ENCODE peak calls at places on chromosomes 4 and X, in four cellular contexts. One of them, this sample, is unnamed.

GRCh38 chr4:146359771-146360170 is 145.4 kb downstream of the REELD1 start:
- DNase-seq in AG04450: no peak
- DNase-seq in H1: no peak
- DNase-seq in left ventricle myocardium inferior: no peak
- DNase-seq in this sample: no peak

GRCh38 chr4:110119880-110120279 is 78.5 kb downstream of the ELOVL6 start:
- DNase-seq in AG04450: peak
- DNase-seq in H1: no peak
- DNase-seq in left ventricle myocardium inferior: no peak
- DNase-seq in this sample: no peak

GRCh38 chr4:178293601-178294000 is 851.4 kb upstream of the AGA start:
- DNase-seq in AG04450: no peak
- DNase-seq in H1: no peak
- DNase-seq in left ventricle myocardium inferior: no peak
- DNase-seq in this sample: no peak

GRCh38 chr4:85784348-85784747 is 309.4 kb downstream of the ARHGAP24 start:
- DNase-seq in AG04450: no peak
- DNase-seq in H1: no peak
- DNase-seq in left ventricle myocardium inferior: no peak
- DNase-seq in this sample: no peak

GRCh38 chr4:151824647-151825046 is 63.8 kb upstream of the GATB start:
- DNase-seq in AG04450: no peak
- DNase-seq in H1: no peak
- DNase-seq in left ventricle myocardium inferior: no peak
- DNase-seq in this sample: no peak

GRCh38 chrX:76076124-76076523 is 96.7 kb upstream of the PBDC1 start:
- DNase-seq in AG04450: no peak
- DNase-seq in H1: no peak
- DNase-seq in left ventricle myocardium inferior: no peak
- DNase-seq in this sample: no peak

GRCh38 chr4:143185253-143186107 is 763 bp downstream of the USP38 start:
- DNase-seq in AG04450: no peak
- DNase-seq in H1: peak
- DNase-seq in left ventricle myocardium inferior: peak
- DNase-seq in this sample: no peak

GRCh38 chrX:150032742-150033141 is 94.5 kb upstream of the EOLA2 start:
- DNase-seq in AG04450: no peak
- DNase-seq in H1: no peak
- DNase-seq in left ventricle myocardium inferior: no peak
- DNase-seq in this sample: no peak

GRCh38 chrX:46180258-46180687 is 364.9 kb downstream of the ZNF674 start:
- DNase-seq in AG04450: no peak
- DNase-seq in H1: no peak
- DNase-seq in left ventricle myocardium inferior: no peak
- DNase-seq in this sample: peak

GRCh38 chr4:40307627-40308497 is 27.3 kb upstream of the CHRNA9 start:
- DNase-seq in AG04450: no peak
- DNase-seq in H1: no peak
- DNase-seq in left ventricle myocardium inferior: peak
- DNase-seq in this sample: peak

GRCh38 chrX:50988649-50989048 is 78.1 kb downstream of the BMP15 start:
- DNase-seq in AG04450: no peak
- DNase-seq in H1: no peak
- DNase-seq in left ventricle myocardium inferior: no peak
- DNase-seq in this sample: no peak

DNA sequence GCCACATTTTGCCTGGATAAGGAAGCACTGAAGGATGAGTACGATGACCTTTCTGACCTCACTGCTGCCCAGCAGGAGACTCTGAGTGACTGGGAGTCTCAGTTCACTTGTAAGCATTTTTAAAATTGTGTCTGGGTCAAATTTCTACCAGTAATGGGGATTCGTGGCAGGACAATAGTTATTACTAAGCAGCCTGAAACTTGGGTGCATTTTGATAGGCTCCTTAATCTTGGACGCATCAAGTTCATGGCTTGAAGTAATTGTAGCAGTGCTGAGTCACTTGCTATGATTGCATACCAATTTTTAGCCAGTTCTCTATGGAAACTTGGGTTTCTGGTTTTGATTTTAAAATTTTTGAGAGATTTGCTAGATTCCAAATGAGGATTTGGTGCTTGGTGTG is 4.3 kb downstream of the PGRMC1 start:
- DNase-seq in AG04450: no peak
- DNase-seq in H1: no peak
- DNase-seq in left ventricle myocardium inferior: no peak
- DNase-seq in this sample: no peak
- H3K27ac ChIP-seq in AG04450: peak
- H3K27ac ChIP-seq in H1: no peak
- H3K27ac ChIP-seq in left ventricle myocardium inferior: no peak
- H3K27ac ChIP-seq in this sample: no peak

GRCh38 chr4:740656-741282 is 35.1 kb downstream of the PCGF3 start:
- DNase-seq in AG04450: peak
- DNase-seq in H1: no peak
- DNase-seq in left ventricle myocardium inferior: no peak
- DNase-seq in this sample: no peak
- H3K4me3 ChIP-seq in AG04450: no peak
- H3K4me3 ChIP-seq in H1: no peak
- H3K4me3 ChIP-seq in left ventricle myocardium inferior: no peak
- H3K4me3 ChIP-seq in this sample: no peak

GRCh38 chr4:74450298-74450683 is 5.4 kb downstream of the AREG start:
- DNase-seq in AG04450: no peak
- DNase-seq in H1: no peak
- DNase-seq in left ventricle myocardium inferior: no peak
- DNase-seq in this sample: no peak
- H3K27ac ChIP-seq in AG04450: no peak
- H3K27ac ChIP-seq in H1: no peak
- H3K27ac ChIP-seq in left ventricle myocardium inferior: no peak
- H3K27ac ChIP-seq in this sample: no peak

GRCh38 chr4:173399016-173399415 is at the start of gene SCRG1:
- DNase-seq in AG04450: no peak
- DNase-seq in H1: no peak
- DNase-seq in left ventricle myocardium inferior: peak
- DNase-seq in this sample: peak

GRCh38 chr4:173403051-173403450 is 4.1 kb upstream of the SCRG1 start:
- DNase-seq in AG04450: no peak
- DNase-seq in H1: no peak
- DNase-seq in left ventricle myocardium inferior: no peak
- DNase-seq in this sample: no peak

GRCh38 chr4:173398251-173398650 is 665 bp downstream of the SCRG1 start:
- DNase-seq in AG04450: no peak
- DNase-seq in H1: no peak
- DNase-seq in left ventricle myocardium inferior: no peak
- DNase-seq in this sample: no peak

GRCh38 chr4:173391691-173392090 is 7.2 kb downstream of the SCRG1 start:
- DNase-seq in AG04450: no peak
- DNase-seq in H1: no peak
- DNase-seq in left ventricle myocardium inferior: no peak
- DNase-seq in this sample: no peak

DNA sequence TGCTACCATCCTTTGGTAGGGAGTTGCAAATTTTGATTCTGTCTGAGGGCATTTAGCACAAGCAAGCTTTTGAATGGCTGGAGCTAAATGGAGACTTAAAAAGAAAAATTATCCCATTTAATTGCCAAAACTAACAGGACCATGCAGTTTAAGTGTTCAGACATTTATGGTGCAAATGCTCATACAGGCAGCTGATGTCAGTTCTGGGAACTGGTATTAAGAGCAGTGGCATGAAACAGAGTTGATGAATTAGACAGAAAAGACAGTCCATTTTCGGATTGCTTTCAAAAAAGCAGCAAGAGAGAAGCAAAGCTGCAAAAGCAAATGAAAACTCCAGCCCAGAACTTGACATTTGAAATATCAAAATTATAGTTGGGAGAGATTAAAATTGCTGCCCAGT is 1.3 kb downstream of the SCRG1 start:
- DNase-seq in AG04450: no peak
- DNase-seq in H1: no peak
- DNase-seq in left ventricle myocardium inferior: no peak
- DNase-seq in this sample: no peak
- H3K4me3 ChIP-seq in AG04450: no peak
- H3K4me3 ChIP-seq in H1: no peak
- H3K4me3 ChIP-seq in left ventricle myocardium inferior: no peak
- H3K4me3 ChIP-seq in this sample: peak

GRCh38 chrX:40151211-40152172 is 53.7 kb upstream of the BCOR start:
- DNase-seq in AG04450: no peak
- DNase-seq in H1: peak
- DNase-seq in left ventricle myocardium inferior: no peak
- DNase-seq in this sample: no peak

GRCh38 chrX:40153335-40154221 is 55.8 kb upstream of the BCOR start:
- DNase-seq in AG04450: no peak
- DNase-seq in H1: peak
- DNase-seq in left ventricle myocardium inferior: peak
- DNase-seq in this sample: peak

GRCh38 chrX:40150503-40150902 is 52.7 kb upstream of the BCOR start:
- DNase-seq in AG04450: no peak
- DNase-seq in H1: no peak
- DNase-seq in left ventricle myocardium inferior: no peak
- DNase-seq in this sample: no peak

GRCh38 chrX:40152706-40153334 is 55.1 kb upstream of the BCOR start:
- DNase-seq in AG04450: no peak
- DNase-seq in H1: no peak
- DNase-seq in left ventricle myocardium inferior: peak
- DNase-seq in this sample: peak

GRCh38 chrX:40152173-40152705 is 54.5 kb upstream of the BCOR start:
- DNase-seq in AG04450: no peak
- DNase-seq in H1: peak
- DNase-seq in left ventricle myocardium inferior: no peak
- DNase-seq in this sample: no peak
- H3K27ac ChIP-seq in AG04450: no peak
- H3K27ac ChIP-seq in H1: no peak
- H3K27ac ChIP-seq in left ventricle myocardium inferior: peak
- H3K27ac ChIP-seq in this sample: no peak

GRCh38 chr4:80195441-80196139 is 1.7 kb upstream of the PRDM8 start:
- DNase-seq in AG04450: no peak
- DNase-seq in H1: no peak
- DNase-seq in left ventricle myocardium inferior: no peak
- DNase-seq in this sample: no peak

GRCh38 chr4:80197601-80198444 is 520 bp downstream of the PRDM8 start:
- DNase-seq in AG04450: no peak
- DNase-seq in H1: peak
- DNase-seq in left ventricle myocardium inferior: no peak
- DNase-seq in this sample: no peak

GRCh38 chr4:80197132-80197573 is at the start of gene PRDM8:
- DNase-seq in AG04450: no peak
- DNase-seq in H1: peak
- DNase-seq in left ventricle myocardium inferior: no peak
- DNase-seq in this sample: peak

GRCh38 chr4:80199004-80199579 is 1.8 kb downstream of the PRDM8 start:
- DNase-seq in AG04450: no peak
- DNase-seq in H1: no peak
- DNase-seq in left ventricle myocardium inferior: no peak
- DNase-seq in this sample: no peak

GRCh38 chr4:80196259-80197131 is 808 bp upstream of the PRDM8 start:
- DNase-seq in AG04450: no peak
- DNase-seq in H1: peak
- DNase-seq in left ventricle myocardium inferior: no peak
- DNase-seq in this sample: no peak
- H3K4me3 ChIP-seq in AG04450: peak
- H3K4me3 ChIP-seq in H1: peak
- H3K4me3 ChIP-seq in left ventricle myocardium inferior: peak
- H3K4me3 ChIP-seq in this sample: no peak

GRCh38 chr4:20196476-20196875 is 55.2 kb upstream of the SLIT2 start:
- DNase-seq in AG04450: no peak
- DNase-seq in H1: no peak
- DNase-seq in left ventricle myocardium inferior: no peak
- DNase-seq in this sample: no peak

GRCh38 chr4:20194079-20195013 is 57.4 kb upstream of the SLIT2 start:
- DNase-seq in AG04450: peak
- DNase-seq in H1: no peak
- DNase-seq in left ventricle myocardium inferior: no peak
- DNase-seq in this sample: no peak

GRCh38 chr4:20192754-20193521 is 58.8 kb upstream of the SLIT2 start:
- DNase-seq in AG04450: no peak
- DNase-seq in H1: no peak
- DNase-seq in left ventricle myocardium inferior: no peak
- DNase-seq in this sample: no peak

GRCh38 chr4:20195071-20195885 is 56.4 kb upstream of the SLIT2 start:
- DNase-seq in AG04450: no peak
- DNase-seq in H1: no peak
- DNase-seq in left ventricle myocardium inferior: no peak
- DNase-seq in this sample: no peak

DNA sequence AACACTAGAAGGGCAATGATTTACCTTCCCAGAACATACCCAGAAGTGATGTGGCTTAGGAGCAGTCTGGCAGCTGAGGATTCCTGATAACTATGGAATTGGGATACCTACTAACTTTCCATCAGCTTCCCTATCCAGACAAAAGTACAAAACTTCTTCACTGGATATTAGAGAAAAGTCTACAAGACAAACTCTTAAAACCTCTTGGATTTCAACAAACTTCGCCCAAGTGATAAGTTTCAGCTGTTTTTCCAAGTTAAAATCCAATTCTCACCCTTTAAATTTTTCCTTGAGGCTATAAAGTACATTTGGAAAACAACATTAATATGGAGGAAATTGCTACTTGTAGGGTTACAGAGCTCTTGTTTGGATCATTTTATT is 58.2 kb upstream of the SLIT2 start:
- DNase-seq in AG04450: no peak
- DNase-seq in H1: no peak
- DNase-seq in left ventricle myocardium inferior: no peak
- DNase-seq in this sample: no peak
- H3K27ac ChIP-seq in AG04450: peak
- H3K27ac ChIP-seq in H1: no peak
- H3K27ac ChIP-seq in left ventricle myocardium inferior: peak
- H3K27ac ChIP-seq in this sample: no peak

This sample was measured in aorta.